ENCODE peak calls at places on chromosomes 11 and 22, in four cellular contexts. One of them, this sample, is unnamed.

GRCh38 chr11:133198326-133198725 is 334.0 kb downstream of the OPCML start:
- DNase-seq in mammary epithelial cell: no peak
- DNase-seq in tibial nerve: no peak
- DNase-seq in CD8-positive, alpha-beta T cell: no peak
- DNase-seq in this sample: no peak

GRCh38 chr11:87351671-87352070 is 313.9 kb downstream of the TMEM135 start:
- DNase-seq in tibial nerve: no peak
- DNase-seq in mammary epithelial cell: no peak
- DNase-seq in CD8-positive, alpha-beta T cell: no peak
- DNase-seq in this sample: no peak

GRCh38 chr11:8841899-8842298 is 69.1 kb upstream of the AKIP1 start:
- DNase-seq in tibial nerve: no peak
- DNase-seq in CD8-positive, alpha-beta T cell: no peak
- DNase-seq in mammary epithelial cell: no peak
- DNase-seq in this sample: no peak

GRCh38 chr11:45662665-45663485 is 2.5 kb downstream of the CHST1 start:
- DNase-seq in mammary epithelial cell: peak; percentile 15
- DNase-seq in CD8-positive, alpha-beta T cell: no peak
- DNase-seq in tibial nerve: no peak
- DNase-seq in this sample: no peak

GRCh38 chr11:10257478-10257877 is 36.5 kb downstream of the SBF2 start:
- DNase-seq in CD8-positive, alpha-beta T cell: no peak
- DNase-seq in tibial nerve: no peak
- DNase-seq in mammary epithelial cell: no peak
- DNase-seq in this sample: no peak

GRCh38 chr11:59141673-59142460 is 789 bp upstream of the FAM111A start:
- DNase-seq in CD8-positive, alpha-beta T cell: no peak
- DNase-seq in mammary epithelial cell: peak; percentile 40
- DNase-seq in tibial nerve: no peak
- DNase-seq in this sample: no peak

GRCh38 chr11:43866969-43867368 is 13.7 kb upstream of the ALKBH3 start:
- DNase-seq in CD8-positive, alpha-beta T cell: no peak
- DNase-seq in tibial nerve: no peak
- DNase-seq in mammary epithelial cell: no peak
- DNase-seq in this sample: no peak

GRCh38 chr11:27455667-27456066 is 16.9 kb downstream of the LGR4 start:
- DNase-seq in mammary epithelial cell: no peak
- DNase-seq in tibial nerve: no peak
- DNase-seq in CD8-positive, alpha-beta T cell: no peak
- DNase-seq in this sample: no peak

GRCh38 chr22:35549338-35549737 is 8.7 kb downstream of the RASD2 start:
- DNase-seq in CD8-positive, alpha-beta T cell: no peak
- DNase-seq in mammary epithelial cell: no peak
- DNase-seq in tibial nerve: no peak
- DNase-seq in this sample: no peak

GRCh38 chr22:37232140-37232998 is 11.7 kb downstream of the RAC2 start:
- DNase-seq in tibial nerve: no peak
- DNase-seq in CD8-positive, alpha-beta T cell: no peak
- DNase-seq in mammary epithelial cell: no peak
- DNase-seq in this sample: peak; percentile 39

GRCh38 chr22:43634316-43634715 is 177.8 kb downstream of the EFCAB6 start:
- DNase-seq in tibial nerve: no peak
- DNase-seq in mammary epithelial cell: no peak
- DNase-seq in CD8-positive, alpha-beta T cell: no peak
- DNase-seq in this sample: no peak
- H3K4me3 ChIP-seq in tibial nerve: no peak overlapping the region
- H3K4me3 ChIP-seq in mammary epithelial cell: no peak overlapping the region
- H3K4me3 ChIP-seq in CD8-positive, alpha-beta T cell: no peak overlapping the region
- H3K4me3 ChIP-seq in this sample: no peak overlapping the region

GRCh38 chr22:40395607-40396006 is 25.2 kb downstream of the SGSM3 start:
- DNase-seq in CD8-positive, alpha-beta T cell: no peak
- DNase-seq in mammary epithelial cell: no peak
- DNase-seq in tibial nerve: no peak
- DNase-seq in this sample: no peak

GRCh38 chr22:40400173-40400572 is 29.8 kb downstream of the SGSM3 start:
- DNase-seq in CD8-positive, alpha-beta T cell: no peak
- DNase-seq in tibial nerve: no peak
- DNase-seq in mammary epithelial cell: no peak
- DNase-seq in this sample: peak; percentile 88

GRCh38 chr22:40399661-40400060 is 29.3 kb downstream of the SGSM3 start:
- DNase-seq in CD8-positive, alpha-beta T cell: no peak
- DNase-seq in mammary epithelial cell: no peak
- DNase-seq in tibial nerve: no peak
- DNase-seq in this sample: no peak

GRCh38 chr22:40396882-40397281 is 26.5 kb downstream of the SGSM3 start:
- DNase-seq in CD8-positive, alpha-beta T cell: no peak
- DNase-seq in tibial nerve: no peak
- DNase-seq in mammary epithelial cell: peak; percentile 60
- DNase-seq in this sample: no peak

GRCh38 chr22:40397436-40397835 is 27.0 kb downstream of the SGSM3 start:
- DNase-seq in CD8-positive, alpha-beta T cell: no peak
- DNase-seq in tibial nerve: no peak
- DNase-seq in mammary epithelial cell: no peak
- DNase-seq in this sample: no peak
- H3K4me1 ChIP-seq in CD8-positive, alpha-beta T cell: peaks cover 67% of the 10 kb centered on the region
- H3K4me1 ChIP-seq in tibial nerve: no peaks in the 10 kb centered on the region
- H3K4me1 ChIP-seq in mammary epithelial cell: no peaks in the 10 kb centered on the region
- H3K4me1 ChIP-seq in this sample: no peaks in the 10 kb centered on the region

GRCh38 chr11:37264060-37264459 is 666.0 kb upstream of the RAG2 start:
- DNase-seq in mammary epithelial cell: no peak
- DNase-seq in CD8-positive, alpha-beta T cell: no peak
- DNase-seq in tibial nerve: no peak
- DNase-seq in this sample: no peak
- H3K27ac ChIP-seq in mammary epithelial cell: no peak overlapping the region
- H3K27ac ChIP-seq in CD8-positive, alpha-beta T cell: no peak overlapping the region
- H3K27ac ChIP-seq in tibial nerve: no peak overlapping the region
- H3K27ac ChIP-seq in this sample: no peak overlapping the region

GRCh38 chr11:106468091-106468490 is 390.6 kb downstream of the AASDHPPT start:
- DNase-seq in mammary epithelial cell: no peak
- DNase-seq in tibial nerve: no peak
- DNase-seq in CD8-positive, alpha-beta T cell: no peak
- DNase-seq in this sample: no peak
- H3K4me3 ChIP-seq in mammary epithelial cell: no peak overlapping the region
- H3K4me3 ChIP-seq in tibial nerve: no peak overlapping the region
- H3K4me3 ChIP-seq in CD8-positive, alpha-beta T cell: no peak overlapping the region
- H3K4me3 ChIP-seq in this sample: no peak overlapping the region